ENCODE peak calls at places on chromosomes 11 and 22, in four cellular contexts. One of them, this sample, is unnamed.
A peak's percentile ranks its signal among the peaks of the same experiment; 100 is the strongest.

GRCh38 chr11:65903068-65903481 is 2.9 kb upstream of the FOSL1 start:
- DNase-seq in GM12878: no peak
- DNase-seq in HepG2: peak; percentile 79
- DNase-seq in K562: peak; percentile 56
- DNase-seq in this sample: no peak

GRCh38 chr11:61736310-61736709 is 16.1 kb upstream of the MYRF start:
- DNase-seq in GM12878: no peak
- DNase-seq in HepG2: no peak
- DNase-seq in K562: no peak
- DNase-seq in this sample: no peak

GRCh38 chr11:92765965-92766371 is 203.5 kb upstream of the MTNR1B start:
- DNase-seq in GM12878: no peak
- DNase-seq in K562: no peak
- DNase-seq in HepG2: no peak
- DNase-seq in this sample: peak; percentile 66

GRCh38 chr11:76523147-76523546 is 78.3 kb downstream of the EMSY start:
- DNase-seq in GM12878: no peak
- DNase-seq in K562: no peak
- DNase-seq in HepG2: peak; percentile 47
- DNase-seq in this sample: no peak

GRCh38 chr11:69813839-69814238 is 5.4 kb downstream of the FGF3 start:
- DNase-seq in HepG2: no peak
- DNase-seq in GM12878: no peak
- DNase-seq in K562: no peak
- DNase-seq in this sample: no peak

GRCh38 chr22:32050678-32051515 is 7.8 kb downstream of the SLC5A1 start:
- DNase-seq in K562: peak; percentile 9
- DNase-seq in GM12878: peak; percentile 63
- DNase-seq in HepG2: peak; percentile 20
- DNase-seq in this sample: no peak

GRCh38 chr22:23513705-23514104 is 66.4 kb downstream of the IGLL1 start:
- DNase-seq in K562: no peak
- DNase-seq in HepG2: no peak
- DNase-seq in GM12878: no peak
- DNase-seq in this sample: no peak

GRCh38 chr11:86660011-86660595 is 12.3 kb downstream of the ME3 start:
- DNase-seq in HepG2: no peak
- DNase-seq in GM12878: no peak
- DNase-seq in K562: no peak
- DNase-seq in this sample: no peak

GRCh38 chr22:49630448-49630946 is 197.2 kb downstream of the BRD1 start:
- DNase-seq in HepG2: no peak
- DNase-seq in K562: no peak
- DNase-seq in GM12878: no peak
- DNase-seq in this sample: no peak

GRCh38 chr22:30701872-30702271 is 7.2 kb downstream of the OSBP2 start:
- DNase-seq in GM12878: no peak
- DNase-seq in K562: no peak
- DNase-seq in HepG2: no peak
- DNase-seq in this sample: no peak

GRCh38 chr11:132972565-132972964 is 559.7 kb downstream of the OPCML start:
- DNase-seq in GM12878: no peak
- DNase-seq in HepG2: no peak
- DNase-seq in K562: no peak
- DNase-seq in this sample: no peak

GRCh38 chr11:119100960-119101349 is 698 bp downstream of the DPAGT1 start:
- DNase-seq in GM12878: no peak
- DNase-seq in K562: peak; percentile 29
- DNase-seq in HepG2: no peak
- DNase-seq in this sample: no peak

GRCh38 chr22:42330953-42331525 is 60.6 kb upstream of the TCF20 start:
- DNase-seq in GM12878: no peak
- DNase-seq in K562: no peak
- DNase-seq in HepG2: no peak
- DNase-seq in this sample: no peak

GRCh38 chr11:27139742-27140141 is 99.1 kb downstream of the BBOX1 start:
- DNase-seq in HepG2: no peak
- DNase-seq in GM12878: no peak
- DNase-seq in K562: no peak
- DNase-seq in this sample: no peak

GRCh38 chr22:49564054-49564453 is 263.6 kb downstream of the BRD1 start:
- DNase-seq in K562: no peak
- DNase-seq in HepG2: no peak
- DNase-seq in GM12878: no peak
- DNase-seq in this sample: no peak

GRCh38 chr22:39013923-39014722 is at the start of gene APOBEC3C:
- DNase-seq in HepG2: peak; percentile 75
- DNase-seq in K562: peak; percentile 74
- DNase-seq in GM12878: peak; percentile 79
- DNase-seq in this sample: no peak
- TF ChIP-seq ATF2 in HepG2: no peak
- TF ChIP-seq ATF2 in K562: no peak
- TF ChIP-seq ATF2 in GM12878: no peak
- TF ChIP-seq ATF2 in this sample: no peak

GRCh38 chr11:128497057-128497957 is 90.1 kb downstream of the ETS1 start:
- DNase-seq in HepG2: no peak
- DNase-seq in GM12878: peak; percentile 87
- DNase-seq in K562: no peak
- DNase-seq in this sample: no peak

GRCh38 chr11:128499613-128500213 is 87.6 kb downstream of the ETS1 start:
- DNase-seq in HepG2: no peak
- DNase-seq in GM12878: no peak
- DNase-seq in K562: no peak
- DNase-seq in this sample: no peak

GRCh38 chr11:128500488-128500887 is 86.9 kb downstream of the ETS1 start:
- DNase-seq in GM12878: no peak
- DNase-seq in HepG2: no peak
- DNase-seq in K562: no peak
- DNase-seq in this sample: no peak

GRCh38 chr11:128501008-128501407 is 86.3 kb downstream of the ETS1 start:
- DNase-seq in K562: no peak
- DNase-seq in GM12878: no peak
- DNase-seq in HepG2: no peak
- DNase-seq in this sample: no peak

GRCh38 chr11:128498846-128499245 is 88.5 kb downstream of the ETS1 start:
- DNase-seq in HepG2: no peak
- DNase-seq in GM12878: no peak
- DNase-seq in K562: no peak
- DNase-seq in this sample: no peak
- H3K9ac ChIP-seq in HepG2: no peak overlapping the region
- H3K9ac ChIP-seq in GM12878: no peak overlapping the region
- H3K9ac ChIP-seq in K562: no peak overlapping the region
- H3K9ac ChIP-seq in this sample: no peak overlapping the region

DNA sequence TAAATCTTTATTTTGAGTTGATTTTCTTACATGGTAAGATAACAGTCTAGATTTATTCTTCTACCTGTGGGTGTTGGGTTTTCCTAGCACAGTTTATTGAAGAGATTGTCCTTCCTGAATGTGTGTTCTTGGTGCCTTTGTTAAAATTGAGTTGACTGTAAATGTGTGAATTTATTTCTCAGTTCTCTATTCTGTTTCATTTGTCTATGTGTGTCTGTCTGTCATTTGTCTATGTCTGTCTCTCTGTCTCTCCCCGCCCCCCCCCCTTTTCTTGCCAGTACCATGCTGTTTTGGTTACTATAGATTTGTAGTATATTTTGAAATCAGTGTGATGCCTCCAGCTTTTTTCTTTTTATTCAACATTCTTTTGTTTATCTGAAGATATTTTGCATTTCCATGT is 114.7 kb upstream of the SERPIND1 start:
- DNase-seq in GM12878: no peak
- DNase-seq in HepG2: no peak
- DNase-seq in K562: no peak
- DNase-seq in this sample: no peak
- TF ChIP-seq ATF2 in GM12878: no peak
- TF ChIP-seq ATF2 in HepG2: no peak
- TF ChIP-seq ATF2 in K562: no peak
- TF ChIP-seq ATF2 in this sample: no peak

GRCh38 chr11:78784321-78785061 is 209.8 kb upstream of the NARS2 start:
- DNase-seq in GM12878: no peak
- DNase-seq in K562: no peak
- DNase-seq in HepG2: no peak
- DNase-seq in this sample: no peak
- H3K9ac ChIP-seq in GM12878: no peak overlapping the region
- H3K9ac ChIP-seq in K562: no peak overlapping the region
- H3K9ac ChIP-seq in HepG2: no peak overlapping the region
- H3K9ac ChIP-seq in this sample: no peak overlapping the region

GRCh38 chr11:34050967-34051348 is 573 bp upstream of the CAPRIN1 start:
- DNase-seq in GM12878: no peak
- DNase-seq in HepG2: peak; percentile 28
- DNase-seq in K562: no peak
- DNase-seq in this sample: no peak

GRCh38 chr11:34052036-34052607 is 591 bp downstream of the CAPRIN1 start:
- DNase-seq in GM12878: no peak
- DNase-seq in K562: peak; percentile 92
- DNase-seq in HepG2: peak; percentile 70
- DNase-seq in this sample: peak; percentile 91

GRCh38 chr11:34051349-34052035 is at the start of gene CAPRIN1:
- DNase-seq in GM12878: peak; percentile 65
- DNase-seq in K562: peak; percentile 88
- DNase-seq in HepG2: peak; percentile 89
- DNase-seq in this sample: peak; percentile 84

GRCh38 chr11:34049058-34049457 is 2.5 kb upstream of the CAPRIN1 start:
- DNase-seq in HepG2: no peak
- DNase-seq in K562: no peak
- DNase-seq in GM12878: no peak
- DNase-seq in this sample: no peak

DNA sequence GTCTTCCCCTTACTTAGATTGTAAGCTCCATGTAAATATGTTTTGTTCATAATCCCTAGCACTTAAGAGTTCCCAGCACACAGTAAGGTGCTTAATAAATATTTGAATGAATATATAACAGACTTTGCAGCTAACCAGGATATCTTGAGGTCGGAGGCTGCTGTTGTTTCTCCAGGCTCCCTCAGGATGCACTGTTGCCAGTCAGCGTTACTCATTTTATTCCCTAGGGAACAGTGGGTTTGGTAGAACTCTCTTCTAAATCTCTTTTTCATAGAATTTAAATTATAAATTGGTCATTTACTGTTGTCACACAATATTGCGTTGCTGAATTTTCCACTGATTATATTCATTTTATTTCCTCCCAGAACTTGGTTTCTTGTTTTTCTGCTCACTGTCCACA is 995 bp upstream of the CAPRIN1 start:
- DNase-seq in K562: no peak
- DNase-seq in GM12878: no peak
- DNase-seq in HepG2: no peak
- DNase-seq in this sample: no peak
- TF ChIP-seq ATF2 in K562: no peak
- TF ChIP-seq ATF2 in GM12878: no peak
- TF ChIP-seq ATF2 in HepG2: no peak
- TF ChIP-seq ATF2 in this sample: no peak

DNA sequence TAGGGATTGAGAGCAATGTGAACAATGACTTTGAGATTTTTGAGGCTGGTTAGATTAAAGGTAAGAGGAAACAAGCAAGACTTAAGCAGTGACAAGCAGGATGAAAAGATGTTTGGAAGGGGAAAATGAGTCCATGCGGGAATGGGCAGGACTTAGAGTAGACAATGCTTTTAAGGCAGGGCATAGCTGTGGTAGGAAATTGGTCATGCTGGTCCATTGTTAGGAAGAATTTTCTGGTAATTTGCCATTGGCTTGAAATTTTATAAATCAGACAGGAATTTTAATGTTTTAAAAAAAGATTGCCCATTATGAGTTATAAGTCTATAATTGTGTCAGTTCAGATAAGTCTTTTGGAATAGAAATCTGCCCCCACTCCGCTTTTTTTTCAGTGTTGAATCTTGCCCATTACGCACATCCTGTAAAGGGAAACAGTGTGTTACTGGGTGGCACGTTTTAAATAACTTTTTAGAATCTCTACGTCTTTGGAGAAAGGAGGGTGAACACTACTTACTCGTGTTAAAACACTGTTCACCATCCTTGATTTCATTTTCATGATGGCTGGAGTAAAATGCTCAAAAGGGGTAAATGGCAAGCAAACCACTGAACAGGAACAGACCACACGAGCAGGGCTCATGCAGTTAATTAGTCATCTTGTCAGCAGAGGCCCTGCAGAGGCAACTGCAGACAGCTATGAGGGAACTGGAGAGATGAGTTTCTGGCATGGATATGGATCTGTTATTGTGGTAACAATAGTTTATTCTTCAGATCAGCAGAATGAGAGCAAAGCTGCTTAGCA is 25.0 kb downstream of the SWAP70 start:
- DNase-seq in K562: no peak
- DNase-seq in GM12878: peak; percentile 81
- DNase-seq in HepG2: no peak
- DNase-seq in this sample: no peak
- H3K9ac ChIP-seq in K562: no peak overlapping the region
- H3K9ac ChIP-seq in GM12878: peak overlapping the region; percentile 63
- H3K9ac ChIP-seq in HepG2: no peak overlapping the region
- H3K9ac ChIP-seq in this sample: no peak overlapping the region

GRCh38 chr11:17538054-17538453 is 6.2 kb downstream of the USH1C start:
- DNase-seq in K562: no peak
- DNase-seq in HepG2: no peak
- DNase-seq in GM12878: no peak
- DNase-seq in this sample: no peak
- TF ChIP-seq ATF2 in K562: no peak
- TF ChIP-seq ATF2 in HepG2: no peak
- TF ChIP-seq ATF2 in GM12878: no peak
- TF ChIP-seq ATF2 in this sample: no peak

GRCh38 chr11:20597137-20597923 is 2.1 kb upstream of the SLC6A5 start:
- DNase-seq in HepG2: no peak
- DNase-seq in GM12878: no peak
- DNase-seq in K562: no peak
- DNase-seq in this sample: peak; percentile 75
- H3K9ac ChIP-seq in HepG2: no peak overlapping the region
- H3K9ac ChIP-seq in GM12878: no peak overlapping the region
- H3K9ac ChIP-seq in K562: no peak overlapping the region
- H3K9ac ChIP-seq in this sample: no peak overlapping the region

DNA sequence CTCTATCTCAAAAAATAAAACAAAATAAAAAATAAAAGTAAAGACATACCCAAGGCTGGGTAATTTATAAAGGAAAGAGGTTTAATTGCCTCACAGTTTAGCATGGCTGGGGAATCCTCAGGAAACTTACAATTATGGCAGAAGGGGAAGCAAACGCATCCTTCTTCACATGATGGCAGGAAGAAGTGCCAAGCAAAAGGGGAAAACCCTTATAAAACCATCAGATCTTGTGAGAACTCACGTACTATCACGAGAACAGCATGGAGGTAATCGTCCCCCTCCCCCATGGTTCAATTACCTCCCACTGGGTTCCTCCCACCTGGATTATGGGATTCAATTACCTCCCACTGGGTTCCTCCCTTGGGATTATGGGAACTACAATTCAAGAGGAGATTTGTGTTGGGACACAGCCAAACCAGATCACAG is 8.3 kb upstream of the SSTR3 start:
- DNase-seq in GM12878: no peak
- DNase-seq in HepG2: no peak
- DNase-seq in K562: no peak
- DNase-seq in this sample: no peak
- TF ChIP-seq ATF2 in GM12878: no peak
- TF ChIP-seq ATF2 in HepG2: no peak
- TF ChIP-seq ATF2 in K562: no peak
- TF ChIP-seq ATF2 in this sample: no peak